ENCODE peak calls at places on chromosomes 12 and 14, in nine cellular contexts. Y is adrenal gland; C is left lung; P is mesenchymal stem cell; A is dorsolateral prefrontal cortex; T is body of pancreas; U is brain microvascular endothelial cell; I is fibroblast of lung; M is effector memory CD4-positive, alpha-beta T cell. H is an unnamed sample.

GRCh38 chr14:69154779-69155178 is 1.9 kb upstream of the DCAF5 start:
- DNase-seq in M (no peak), I (peak), U (peak), P (peak), A (no peak), Y (peak), T (peak), C (no peak), H (no peak)

GRCh38 chr12:4526923-4527546 is 11.7 kb upstream of the RAD51AP1 start:
- DNase-seq in C (no peak), U (no peak), T (no peak), A (no peak), P (peak), I (peak), Y (no peak), M (no peak), H (no peak)

GRCh38 chr12:108826115-108826806 is 31.1 kb downstream of the SSH1 start:
- DNase-seq in A (peak), M (no peak), U (peak), P (peak), C (peak), I (peak), Y (peak), T (peak), H (peak)

GRCh38 chr12:103785243-103786031 is 55.6 kb downstream of the NT5DC3 start:
- DNase-seq in A (no peak), P (no peak), M (no peak), T (no peak), U (no peak), C (no peak), I (peak), Y (no peak), H (no peak)

GRCh38 chr12:75744607-75745256 is 233.3 kb upstream of the KRR1 start:
- DNase-seq in P (no peak), I (no peak), M (no peak), U (no peak), C (no peak), A (no peak), T (no peak), Y (no peak), H (no peak)

GRCh38 chr12:104060791-104061190 is 3.5 kb upstream of the HCFC2 start:
- DNase-seq in Y (no peak), C (no peak), U (no peak), A (no peak), I (no peak), T (no peak), M (no peak), P (no peak), H (no peak)

GRCh38 chr14:23494223-23494622 is 24.7 kb downstream of the NGDN start:
- DNase-seq in M (no peak), T (no peak), I (peak), A (no peak), C (no peak), U (peak), P (no peak), Y (no peak), H (no peak)

GRCh38 chr12:47231456-47231855 is 151.7 kb upstream of the AMIGO2 start:
- DNase-seq in Y (no peak), A (no peak), U (no peak), M (no peak), P (peak), C (no peak), T (no peak), I (no peak), H (no peak)

GRCh38 chr12:19285793-19286448 is 153.4 kb upstream of the AEBP2 start:
- DNase-seq in A (no peak), T (no peak), M (no peak), I (no peak), C (no peak), U (no peak), P (no peak), Y (no peak), H (no peak)

GRCh38 chr12:131908716-131909595 is 14.5 kb downstream of the ULK1 start:
- DNase-seq in U (no peak), T (no peak), Y (no peak), C (no peak), A (no peak), M (no peak), P (no peak), I (no peak), H (no peak)

GRCh38 chr14:36346052-36346451 is 25.6 kb upstream of the MBIP start:
- DNase-seq in C (no peak), T (no peak), Y (no peak), M (no peak), I (no peak), U (no peak), P (no peak), A (no peak), H (no peak)

GRCh38 chr12:96249196-96250118 is 55.3 kb downstream of the ELK3 start:
- DNase-seq in T (no peak), M (no peak), P (peak), U (peak), I (peak), A (no peak), C (no peak), Y (peak), H (no peak)

GRCh38 chr12:31715283-31715825 is 13.5 kb downstream of the AMN1 start:
- DNase-seq in I (peak), C (no peak), T (no peak), U (no peak), M (no peak), A (no peak), P (peak), Y (no peak), H (no peak)

GRCh38 chr14:96084796-96085195 is 45.6 kb downstream of the C14orf132 start:
- DNase-seq in U (no peak), P (no peak), A (no peak), T (no peak), Y (no peak), I (no peak), M (no peak), C (peak), H (no peak)

GRCh38 chr12:113276946-113277500 is 55.8 kb downstream of the TPCN1 start:
- DNase-seq in U (no peak), C (peak), T (no peak), P (no peak), A (no peak), Y (no peak), M (no peak), I (no peak), H (no peak)

GRCh38 chr12:113273053-113273725 is 51.9 kb downstream of the TPCN1 start:
- DNase-seq in P (peak), Y (no peak), U (no peak), A (peak), C (no peak), I (peak), M (no peak), T (no peak), H (no peak)

GRCh38 chr12:113277511-113277910 is 56.2 kb downstream of the TPCN1 start:
- DNase-seq in U (no peak), I (no peak), T (no peak), A (no peak), M (no peak), Y (no peak), P (no peak), C (peak), H (no peak)

GRCh38 chr12:113276306-113276705 is 55.0 kb downstream of the TPCN1 start:
- DNase-seq in M (no peak), C (no peak), T (no peak), A (peak), Y (no peak), I (no peak), P (peak), U (no peak), H (no peak)

GRCh38 chr12:113274848-113275247 is 53.6 kb downstream of the TPCN1 start:
- DNase-seq in P (no peak), Y (no peak), C (peak), I (no peak), U (no peak), T (no peak), M (no peak), A (peak), H (no peak)
- H3K27ac ChIP-seq in P (no peak), Y (no peak), C (no peak), I (no peak), U (no peak), T (no peak), M (no peak), A (no peak), H (no peak)

GRCh38 chr12:117025481-117026151 is 73.6 kb downstream of the TESC start:
- DNase-seq in C (peak), A (peak), T (peak), I (peak), P (peak), U (peak), Y (peak), M (peak), H (peak)
- H3K27ac ChIP-seq in C (peak), A (peak), T (no peak), I (no peak), P (no peak), U (no peak), Y (peak), M (no peak), H (peak)

GRCh38 chr14:89442280-89442679 is 25.2 kb upstream of the FOXN3 start:
- DNase-seq in I (no peak), U (no peak), A (no peak), C (no peak), Y (no peak), M (no peak), T (no peak), P (no peak), H (no peak)

GRCh38 chr14:89444536-89445125 is 27.6 kb upstream of the FOXN3 start:
- DNase-seq in A (no peak), I (peak), Y (no peak), P (peak), C (no peak), M (no peak), T (no peak), U (no peak), H (no peak)

GRCh38 chr14:89444044-89444443 is 27.0 kb upstream of the FOXN3 start:
- DNase-seq in U (no peak), C (no peak), A (no peak), T (no peak), M (no peak), I (no peak), P (no peak), Y (no peak), H (no peak)

GRCh38 chr14:89440997-89441909 is 24.2 kb upstream of the FOXN3 start:
- DNase-seq in I (no peak), T (no peak), A (no peak), P (no peak), Y (no peak), C (no peak), U (no peak), M (no peak), H (no peak)

DNA sequence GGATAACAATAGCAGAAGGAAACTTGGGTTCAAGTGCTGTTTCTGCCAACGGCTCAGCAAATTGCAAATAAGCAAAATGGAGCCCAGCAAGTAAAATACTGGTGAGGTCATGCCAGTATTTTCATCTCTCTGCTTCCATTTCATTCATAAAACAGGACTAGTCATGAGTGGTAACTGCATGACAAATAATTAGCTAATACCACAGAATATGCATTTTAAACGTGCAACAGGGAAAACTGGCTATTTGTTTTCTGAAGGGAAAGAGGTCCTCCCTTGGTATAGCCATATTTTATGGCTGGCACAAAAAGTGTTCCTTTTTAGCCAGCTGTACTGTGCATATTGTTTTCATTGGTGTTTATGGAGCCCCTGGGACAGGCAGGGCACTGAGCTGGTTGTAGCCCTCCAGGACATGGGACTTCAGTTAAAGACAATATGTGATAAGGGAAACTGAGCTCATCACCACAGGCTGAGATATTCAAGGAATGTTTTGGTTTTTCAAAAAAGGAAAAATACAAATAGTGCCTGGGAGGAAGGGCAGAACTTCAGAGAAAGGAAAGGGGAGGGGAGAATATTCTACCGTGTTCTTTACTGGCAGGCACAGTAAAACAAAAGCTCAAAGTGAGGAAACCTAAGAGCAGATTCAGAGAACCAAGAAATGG is 26.1 kb upstream of the FOXN3 start:
- DNase-seq in T (no peak), P (no peak), I (peak), A (no peak), M (no peak), C (no peak), Y (no peak), U (peak), H (no peak)
- H3K27ac ChIP-seq in T (no peak), P (peak), I (peak), A (no peak), M (no peak), C (no peak), Y (peak), U (peak), H (no peak)

DNA sequence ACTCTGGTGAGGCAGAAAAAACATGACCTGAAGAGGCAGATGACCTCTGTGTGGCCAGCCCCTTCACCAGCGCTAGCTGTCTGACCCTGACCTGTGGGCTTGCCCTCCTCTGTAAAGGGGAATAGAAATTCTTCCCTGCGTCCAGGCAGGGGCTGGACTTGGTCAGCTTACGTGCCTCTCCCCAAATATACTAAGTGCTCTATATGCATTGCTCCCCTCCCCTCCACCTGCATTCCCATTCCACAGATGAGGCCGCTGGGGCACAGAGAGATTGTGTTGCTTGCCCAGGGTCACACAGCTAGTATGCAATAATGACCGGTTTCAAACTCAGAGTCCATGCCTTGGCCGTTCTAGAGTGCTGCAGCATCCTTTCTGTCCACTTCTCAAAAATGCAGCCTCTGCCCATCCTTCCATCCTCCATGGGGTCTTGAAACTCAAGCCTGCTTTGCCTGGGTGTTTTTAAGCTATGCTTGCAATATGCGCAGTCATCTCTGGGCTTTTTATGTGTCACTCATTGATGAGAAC is 303.9 kb downstream of the CACNA1C start:
- DNase-seq in T (no peak), U (no peak), P (no peak), A (no peak), Y (no peak), I (no peak), C (no peak), M (no peak), H (no peak)
- H3K27ac ChIP-seq in T (no peak), U (no peak), P (no peak), A (no peak), Y (no peak), I (no peak), C (no peak), M (no peak), H (no peak)

GRCh38 chr14:99757331-99758070 is 35.7 kb upstream of the EML1 start:
- DNase-seq in P (peak), I (peak), T (no peak), Y (no peak), M (no peak), A (peak), U (peak), C (peak), H (no peak)

GRCh38 chr14:99756796-99757195 is 36.4 kb upstream of the EML1 start:
- DNase-seq in T (no peak), C (peak), I (peak), U (no peak), Y (no peak), A (peak), M (no peak), P (peak), H (no peak)

GRCh38 chr14:99758915-99759545 is 34.2 kb upstream of the EML1 start:
- DNase-seq in P (no peak), M (no peak), T (no peak), A (peak), U (no peak), C (no peak), I (no peak), Y (no peak), H (no peak)

GRCh38 chr14:99759546-99759925 is 33.7 kb upstream of the EML1 start:
- DNase-seq in C (peak), M (no peak), U (no peak), Y (no peak), T (no peak), P (no peak), A (no peak), I (no peak), H (no peak)

GRCh38 chr14:99758121-99758871 is 34.9 kb upstream of the EML1 start:
- DNase-seq in A (peak), T (no peak), C (peak), Y (peak), M (no peak), I (peak), U (peak), P (peak), H (no peak)
- H3K27ac ChIP-seq in A (no peak), T (no peak), C (no peak), Y (peak), M (no peak), I (peak), U (peak), P (peak), H (no peak)

GRCh38 chr12:563250-563781 is 99.9 kb downstream of the NINJ2 start:
- DNase-seq in T (no peak), U (no peak), A (no peak), P (no peak), C (no peak), M (peak), I (peak), Y (no peak), H (no peak)
- H3K27ac ChIP-seq in T (no peak), U (no peak), A (no peak), P (no peak), C (peak), M (peak), I (no peak), Y (no peak), H (no peak)

GRCh38 chr12:70365648-70366518 is at the start of gene KCNMB4:
- DNase-seq in T (peak), P (peak), A (peak), U (no peak), I (peak), M (peak), Y (peak), C (peak), H (peak)
- H3K27ac ChIP-seq in T (no peak), P (no peak), A (peak), U (no peak), I (no peak), M (peak), Y (peak), C (peak), H (peak)